ENCODE peak calls at places on chromosomes 5 and 9, in ten cellular contexts. O, F, X, C, Z, T, A, R, D and P are unnamed samples. For H3K9me3, the result is how much of the 10 kb centered on the place peaks cover.

GRCh38 chr5:146018461-146019375 is 82.3 kb downstream of the SH3RF2 start:
- DNase-seq in Z (no peak), A (no peak), T (no peak), F (no peak), X (peak), C (no peak), R (no peak), O (no peak), D (no peak), P (no peak)

GRCh38 chr5:172920447-172920849 is 38.8 kb upstream of the RPL26L1 start:
- DNase-seq in O (no peak), F (no peak), A (peak), Z (no peak), T (no peak), D (peak), R (peak), X (peak), C (peak), P (no peak)

GRCh38 chr9:2524601-2525000 is 97.0 kb upstream of the VLDLR start:
- DNase-seq in O (no peak), F (no peak), R (no peak), X (no peak), Z (no peak), A (no peak), T (no peak), D (no peak), C (no peak), P (peak)

GRCh38 chr9:84301851-84302250 is 38.7 kb downstream of the SLC28A3 start:
- DNase-seq in T (no peak), D (no peak), R (peak), A (no peak), X (peak), O (no peak), F (no peak), C (peak), Z (no peak), P (no peak)

GRCh38 chr9:131773911-131774379 is 34.1 kb upstream of the RAPGEF1 start:
- DNase-seq in Z (no peak), O (peak), C (peak), A (no peak), R (peak), T (no peak), D (no peak), F (no peak), X (peak), P (no peak)

GRCh38 chr5:152688561-152689274 is 283.6 kb upstream of the NMUR2 start:
- DNase-seq in C (peak), Z (no peak), R (peak), O (no peak), F (no peak), X (peak), A (peak), T (no peak), D (peak), P (no peak)

GRCh38 chr5:64635056-64635686 is 55.1 kb upstream of the SHISAL2B start:
- DNase-seq in R (peak), F (no peak), C (peak), Z (no peak), X (peak), O (no peak), T (no peak), D (no peak), A (no peak), P (no peak)

GRCh38 chr9:98253563-98253962 is 1.9 kb downstream of the TBC1D2 start:
- DNase-seq in D (no peak), A (no peak), F (no peak), O (no peak), Z (no peak), X (no peak), T (no peak), C (peak), R (no peak), P (no peak)

GRCh38 chr9:107246259-107247254 is 36.5 kb upstream of the RAD23B start:
- DNase-seq in C (peak), T (no peak), O (no peak), Z (no peak), R (peak), A (no peak), F (no peak), D (no peak), X (no peak), P (peak)

GRCh38 chr9:125142560-125143376 is 560 bp downstream of the SCAI start:
- DNase-seq in O (no peak), R (no peak), A (no peak), D (peak), Z (no peak), C (peak), T (no peak), X (peak), F (peak), P (no peak)

GRCh38 chr9:5886114-5886939 is 4.4 kb upstream of the MLANA start:
- DNase-seq in O (peak), R (peak), A (peak), F (peak), Z (peak), T (peak), D (peak), C (peak), X (peak), P (peak)

GRCh38 chr9:89247431-89248370 is 63.3 kb upstream of the CKS2 start:
- DNase-seq in R (peak), T (no peak), F (no peak), X (no peak), A (no peak), O (no peak), D (no peak), Z (no peak), C (no peak), P (no peak)

GRCh38 chr9:136328011-136328621 is 777 bp downstream of the GPSM1 start:
- DNase-seq in F (peak), A (no peak), X (peak), R (no peak), O (peak), Z (no peak), D (no peak), T (no peak), C (peak), P (no peak)

GRCh38 chr5:68290260-68290674 is 74.7 kb downstream of the PIK3R1 start:
- DNase-seq in O (peak), A (peak), D (peak), X (peak), F (no peak), Z (no peak), T (no peak), C (peak), R (peak), P (peak)

GRCh38 chr5:137374110-137374853 is 124.8 kb downstream of the SPOCK1 start:
- DNase-seq in C (no peak), X (no peak), R (no peak), T (no peak), D (no peak), Z (no peak), F (no peak), O (no peak), A (peak), P (peak)

GRCh38 chr9:110255064-110255416 is 1.3 kb downstream of the TXN start:
- DNase-seq in O (no peak), R (no peak), C (no peak), F (no peak), Z (peak), T (no peak), D (no peak), X (no peak), A (no peak), P (no peak)

GRCh38 chr9:133956520-133957076 is 35.5 kb downstream of the VAV2 start:
- DNase-seq in C (peak), T (no peak), O (no peak), F (peak), X (peak), D (no peak), A (peak), R (peak), Z (no peak), P (peak)

GRCh38 chr5:170434953-170435605 is 45.9 kb upstream of the KCNMB1 start:
- DNase-seq in F (peak), O (peak), C (peak), T (no peak), A (peak), D (peak), R (peak), Z (no peak), X (peak), P (peak)

GRCh38 chr5:82334856-82335255 is 56.7 kb upstream of the RPS23 start:
- DNase-seq in D (no peak), Z (no peak), C (peak), X (peak), A (no peak), F (no peak), R (peak), T (no peak), O (no peak), P (no peak)

GRCh38 chr9:97984188-97985057 is 1.3 kb downstream of the ANP32B start:
- DNase-seq in D (peak), C (peak), A (peak), R (peak), F (peak), X (peak), Z (peak), O (peak), T (peak), P (peak)

GRCh38 chr5:76870046-76870445 is 20.2 kb downstream of the S100Z start:
- DNase-seq in R (peak), O (no peak), Z (no peak), A (no peak), T (no peak), F (no peak), D (no peak), X (no peak), C (no peak), P (no peak)

GRCh38 chr5:139388198-139388821 is 1.4 kb downstream of the MZB1 start:
- DNase-seq in Z (no peak), X (peak), D (no peak), R (peak), O (no peak), C (peak), F (no peak), T (no peak), A (peak), P (peak)

GRCh38 chr9:92709240-92709639 is 39.3 kb upstream of the IPPK start:
- DNase-seq in Z (no peak), C (peak), A (no peak), O (no peak), D (no peak), X (no peak), T (no peak), F (no peak), R (no peak), P (no peak)

GRCh38 chr9:77131411-77131810 is 45.9 kb upstream of the VPS13A start:
- DNase-seq in C (no peak), R (no peak), Z (no peak), F (no peak), T (no peak), X (no peak), O (no peak), A (no peak), D (no peak), P (no peak)

GRCh38 chr9:16516887-16517286 is 353.6 kb downstream of the BNC2 start:
- DNase-seq in D (no peak), A (no peak), O (no peak), F (no peak), T (no peak), C (peak), R (peak), Z (no peak), X (peak), P (no peak)

GRCh38 chr9:134386951-134387831 is 60.9 kb downstream of the RXRA start:
- DNase-seq in F (no peak), C (peak), T (no peak), D (no peak), Z (no peak), X (no peak), O (peak), A (peak), R (peak), P (no peak)

GRCh38 chr5:59188415-59189225 is 605.7 kb downstream of the RAB3C start:
- DNase-seq in Z (peak), A (peak), X (peak), R (peak), T (no peak), D (peak), C (peak), F (peak), O (peak), P (peak)

GRCh38 chr9:132795511-132796303 is 82.4 kb downstream of the AK8 start:
- DNase-seq in X (no peak), O (no peak), D (no peak), R (no peak), T (no peak), C (no peak), A (peak), F (no peak), Z (no peak), P (no peak)

GRCh38 chr5:172658391-172658790 is 17.3 kb downstream of the NEURL1B start:
- DNase-seq in O (no peak), A (no peak), T (no peak), Z (no peak), F (no peak), X (no peak), R (no peak), C (no peak), D (no peak), P (no peak)

GRCh38 chr5:73946278-73946677 is 320.3 kb downstream of the ARHGEF28 start:
- DNase-seq in C (no peak), X (no peak), R (no peak), T (no peak), F (no peak), O (no peak), A (no peak), D (no peak), Z (no peak), P (no peak)

GRCh38 chr9:126569036-126569435 is 44.7 kb upstream of the LMX1B start:
- DNase-seq in C (peak), X (no peak), O (no peak), Z (no peak), T (no peak), R (no peak), A (no peak), D (no peak), F (no peak), P (no peak)

GRCh38 chr5:573976-574375 is 38.2 kb upstream of the CEP72 start:
- DNase-seq in X (no peak), Z (no peak), T (no peak), A (peak), O (no peak), R (no peak), F (no peak), C (no peak), D (no peak), P (no peak)
- H3K4me3 ChIP-seq in X (no peak), Z (no peak), T (no peak), A (no peak), O (no peak), R (no peak), F (no peak), C (no peak), D (no peak), P (no peak)

DNA sequence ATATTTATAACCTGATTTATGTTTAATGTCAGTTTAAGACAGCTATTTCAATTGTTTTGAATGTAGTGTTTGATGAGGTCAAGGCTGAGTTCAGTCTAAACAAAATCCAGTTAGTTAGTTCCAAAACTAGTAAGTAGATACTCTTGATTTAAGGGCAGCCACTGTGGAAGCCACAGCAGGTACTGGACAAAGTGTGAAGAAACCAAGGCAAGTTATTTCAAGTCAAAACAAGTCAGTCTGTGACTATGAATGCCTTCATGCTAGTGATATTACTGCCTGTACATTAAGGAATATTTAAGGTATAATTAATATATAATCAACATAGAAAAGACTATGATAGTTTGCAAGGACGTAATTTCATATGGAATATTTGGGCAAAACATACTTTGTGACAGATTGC is 362.3 kb downstream of the DMRTA1 start:
- DNase-seq in T (no peak), O (no peak), R (no peak), Z (no peak), D (no peak), C (no peak), A (no peak), F (no peak), X (no peak), P (no peak)
- H3K9me3 ChIP-seq in T (under half), O (under half), R (under half), Z (under half), D (under half), C (under half), A (under half), F (under half), X (under half), P (under half)

GRCh38 chr9:121550569-121551512 is 51.2 kb upstream of the GGTA1 start:
- DNase-seq in D (peak), T (no peak), F (peak), Z (peak), C (peak), O (peak), A (peak), X (peak), R (peak), P (peak)
- H3K4me3 ChIP-seq in D (peak), T (no peak), F (peak), Z (no peak), C (peak), O (peak), A (peak), X (peak), R (peak), P (peak)

GRCh38 chr9:138121438-138122050 is 244.0 kb downstream of the CACNA1B start:
- DNase-seq in R (no peak), F (no peak), T (no peak), Z (no peak), A (no peak), O (no peak), D (no peak), X (no peak), C (no peak), P (no peak)

GRCh38 chr9:138120511-138121437 is 243.2 kb downstream of the CACNA1B start:
- DNase-seq in F (no peak), T (no peak), C (no peak), Z (no peak), R (no peak), A (no peak), X (no peak), O (no peak), D (no peak), P (no peak)

GRCh38 chr9:138123086-138123485 is 245.5 kb downstream of the CACNA1B start:
- DNase-seq in F (no peak), T (no peak), R (no peak), O (no peak), D (no peak), Z (no peak), X (no peak), A (no peak), C (no peak), P (no peak)

GRCh38 chr9:138122676-138123075 is 245.1 kb downstream of the CACNA1B start:
- DNase-seq in Z (no peak), O (no peak), C (no peak), R (no peak), A (no peak), F (no peak), D (no peak), T (no peak), X (no peak), P (no peak)

DNA sequence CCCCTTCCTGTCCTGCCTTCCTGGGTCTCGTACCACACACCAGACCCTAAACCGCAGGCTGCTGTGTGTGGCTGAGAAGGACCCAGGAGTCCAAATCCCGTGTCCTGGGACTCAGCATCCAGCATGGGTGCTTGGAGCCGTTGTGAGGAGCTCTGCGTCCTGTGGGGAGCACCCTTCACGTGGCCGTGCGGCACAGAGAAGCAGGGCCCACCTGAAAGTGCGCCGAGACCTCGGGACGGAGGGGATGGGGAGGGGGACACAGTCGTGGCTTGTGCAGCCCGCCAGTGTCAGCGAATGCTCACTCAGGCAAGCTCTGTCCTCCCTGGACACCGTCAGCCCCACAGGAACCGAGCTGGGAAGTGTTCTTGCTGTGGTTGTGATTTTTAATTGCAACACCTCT is 244.6 kb downstream of the CACNA1B start:
- DNase-seq in C (no peak), R (no peak), A (no peak), X (no peak), D (no peak), O (no peak), T (no peak), Z (no peak), F (peak), P (no peak)
- H3K9me3 ChIP-seq in C (under half), R (half or more), A (under half), X (under half), D (under half), O (under half), T (under half), Z (under half), F (under half), P (under half)

DNA sequence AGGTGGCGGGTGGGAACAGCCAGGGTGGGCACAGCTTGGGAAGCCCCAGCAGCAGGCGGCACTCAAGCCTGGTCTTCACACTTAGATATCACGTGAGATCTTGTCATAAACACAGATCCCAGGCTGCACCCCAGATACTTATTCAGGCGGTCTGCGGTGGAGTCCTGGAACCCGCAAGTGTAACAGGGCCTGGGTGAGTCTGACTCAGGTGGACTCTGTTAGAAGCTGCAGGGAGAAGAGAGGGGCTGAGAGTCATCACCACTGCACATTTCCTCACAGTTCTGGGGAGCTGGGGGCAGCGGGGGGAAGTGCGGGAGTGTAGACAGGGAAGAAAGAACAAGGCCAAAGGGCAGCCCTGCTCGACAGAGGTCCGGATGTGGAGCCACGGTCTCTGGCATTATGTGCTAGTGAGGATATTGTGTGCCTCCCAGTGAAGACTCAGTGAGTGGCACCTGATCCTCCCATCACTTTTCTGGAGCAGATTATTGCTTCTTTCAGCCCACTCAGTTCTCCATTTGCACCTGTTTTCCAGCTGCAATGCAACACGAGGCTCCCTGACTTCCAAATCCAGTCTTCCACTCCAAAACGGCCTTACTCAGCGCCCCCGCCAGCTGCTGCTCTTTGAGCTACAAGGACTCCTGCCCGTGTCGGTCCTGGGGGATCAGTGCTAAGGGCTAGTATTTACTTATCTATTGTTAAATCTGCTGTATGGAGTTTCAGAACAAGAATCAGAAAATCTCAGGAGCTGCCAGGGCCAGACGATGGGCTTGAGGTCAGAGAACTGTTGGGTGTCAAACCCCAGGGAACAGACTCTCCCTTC is 44.3 kb downstream of the OR2V1 start:
- DNase-seq in A (no peak), D (no peak), C (no peak), O (no peak), F (no peak), X (no peak), T (no peak), Z (no peak), R (no peak), P (no peak)
- H3K4me3 ChIP-seq in A (no peak), D (no peak), C (no peak), O (no peak), F (no peak), X (no peak), T (no peak), Z (no peak), R (no peak), P (no peak)

DNA sequence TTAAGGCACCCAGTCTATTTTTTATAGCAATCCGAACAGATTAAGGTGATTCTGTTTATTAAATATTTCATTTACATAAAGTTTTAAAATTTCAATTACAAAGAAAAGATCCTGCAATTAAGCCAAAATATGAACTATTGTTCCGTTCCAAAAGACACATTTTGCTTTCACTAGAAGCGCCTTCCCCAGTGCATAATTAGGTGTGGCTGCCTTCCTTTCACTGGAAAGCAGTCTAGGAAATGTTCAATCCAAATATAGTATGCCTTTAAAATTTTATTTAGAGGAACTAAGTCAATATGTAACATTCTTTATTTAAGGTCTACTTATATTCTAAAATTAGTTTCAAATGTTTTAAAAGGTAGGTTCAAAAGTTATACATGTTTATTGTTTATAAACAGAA is 7.6 kb downstream of the CTNNAL1 start:
- DNase-seq in Z (no peak), X (no peak), D (no peak), T (no peak), A (no peak), O (no peak), C (no peak), R (no peak), F (no peak), P (no peak)
- H3K9me3 ChIP-seq in Z (under half), X (under half), D (under half), T (under half), A (under half), O (under half), C (under half), R (under half), F (under half), P (under half)

GRCh38 chr5:62578540-62578939 is at the start of gene LRRC70:
- DNase-seq in X (peak), R (peak), T (peak), C (peak), Z (no peak), D (no peak), O (no peak), A (no peak), F (no peak), P (no peak)
- H3K4me3 ChIP-seq in X (no peak), R (no peak), T (no peak), C (no peak), Z (peak), D (no peak), O (no peak), A (peak), F (peak), P (no peak)

GRCh38 chr9:85884236-85884635 is 56.7 kb upstream of the NAA35 start:
- DNase-seq in R (no peak), X (no peak), D (no peak), O (no peak), C (peak), Z (no peak), T (no peak), F (no peak), A (no peak), P (no peak)
- H3K9me3 ChIP-seq in R (under half), X (under half), D (under half), O (under half), C (under half), Z (under half), T (under half), F (under half), A (under half), P (under half)